ENCODE peak calls at places on chromosomes 16 and 17, in seven cellular contexts. One of them, this sample, is unnamed.

GRCh38 chr16:71762186-71762585 is 37.7 kb upstream of the PHLPP2 start:
- DNase-seq in effector memory CD8-positive, alpha-beta T cell: no peak
- DNase-seq in GM06990: no peak
- DNase-seq in fibroblast of mammary gland: peak; percentile 16
- DNase-seq in heart left ventricle: no peak
- DNase-seq in naive thymus-derived CD8-positive, alpha-beta T cell: no peak
- DNase-seq in AG10803: peak; percentile 78
- DNase-seq in this sample: no peak

GRCh38 chr17:5931611-5932010 is 138.6 kb upstream of the WSCD1 start:
- DNase-seq in naive thymus-derived CD8-positive, alpha-beta T cell: no peak
- DNase-seq in AG10803: no peak
- DNase-seq in GM06990: no peak
- DNase-seq in fibroblast of mammary gland: no peak
- DNase-seq in heart left ventricle: no peak
- DNase-seq in effector memory CD8-positive, alpha-beta T cell: no peak
- DNase-seq in this sample: no peak

GRCh38 chr17:27396941-27397340 is 59.3 kb upstream of the KSR1 start:
- DNase-seq in GM06990: no peak
- DNase-seq in effector memory CD8-positive, alpha-beta T cell: no peak
- DNase-seq in AG10803: peak; percentile 87
- DNase-seq in heart left ventricle: no peak
- DNase-seq in fibroblast of mammary gland: peak; percentile 33
- DNase-seq in naive thymus-derived CD8-positive, alpha-beta T cell: no peak
- DNase-seq in this sample: peak; percentile 69

GRCh38 chr16:68128577-68129305 is 43.6 kb downstream of the NFATC3 start:
- DNase-seq in naive thymus-derived CD8-positive, alpha-beta T cell: no peak
- DNase-seq in GM06990: no peak
- DNase-seq in heart left ventricle: no peak
- DNase-seq in effector memory CD8-positive, alpha-beta T cell: no peak
- DNase-seq in AG10803: peak; percentile 44
- DNase-seq in fibroblast of mammary gland: no peak
- DNase-seq in this sample: peak; percentile 73

GRCh38 chr17:27257031-27257357 is 36.9 kb upstream of the WSB1 start:
- DNase-seq in naive thymus-derived CD8-positive, alpha-beta T cell: no peak
- DNase-seq in GM06990: no peak
- DNase-seq in fibroblast of mammary gland: no peak
- DNase-seq in effector memory CD8-positive, alpha-beta T cell: no peak
- DNase-seq in heart left ventricle: no peak
- DNase-seq in AG10803: no peak
- DNase-seq in this sample: no peak

GRCh38 chr17:73401911-73402310 is 90.1 kb upstream of the CDC42EP4 start:
- DNase-seq in naive thymus-derived CD8-positive, alpha-beta T cell: peak; percentile 21
- DNase-seq in effector memory CD8-positive, alpha-beta T cell: no peak
- DNase-seq in heart left ventricle: peak; percentile 87
- DNase-seq in fibroblast of mammary gland: peak; percentile 34
- DNase-seq in AG10803: no peak
- DNase-seq in GM06990: no peak
- DNase-seq in this sample: no peak

GRCh38 chr16:47258874-47259461 is 115.2 kb upstream of the NETO2 start:
- DNase-seq in heart left ventricle: no peak
- DNase-seq in naive thymus-derived CD8-positive, alpha-beta T cell: no peak
- DNase-seq in effector memory CD8-positive, alpha-beta T cell: no peak
- DNase-seq in GM06990: no peak
- DNase-seq in fibroblast of mammary gland: peak; percentile 37
- DNase-seq in AG10803: peak; percentile 10
- DNase-seq in this sample: peak; percentile 1

GRCh38 chr17:78966906-78967600 is 12.7 kb downstream of the LGALS3BP start:
- DNase-seq in GM06990: no peak
- DNase-seq in effector memory CD8-positive, alpha-beta T cell: no peak
- DNase-seq in fibroblast of mammary gland: no peak
- DNase-seq in heart left ventricle: no peak
- DNase-seq in AG10803: no peak
- DNase-seq in naive thymus-derived CD8-positive, alpha-beta T cell: no peak
- DNase-seq in this sample: no peak

GRCh38 chr16:8505327-8505991 is 84.9 kb downstream of the TMEM114 start:
- DNase-seq in effector memory CD8-positive, alpha-beta T cell: no peak
- DNase-seq in GM06990: no peak
- DNase-seq in fibroblast of mammary gland: no peak
- DNase-seq in naive thymus-derived CD8-positive, alpha-beta T cell: no peak
- DNase-seq in heart left ventricle: no peak
- DNase-seq in AG10803: no peak
- DNase-seq in this sample: no peak

GRCh38 chr17:249236-249993 is 68.0 kb upstream of the DOC2B start:
- DNase-seq in AG10803: no peak
- DNase-seq in effector memory CD8-positive, alpha-beta T cell: no peak
- DNase-seq in naive thymus-derived CD8-positive, alpha-beta T cell: peak; percentile 14
- DNase-seq in heart left ventricle: peak; percentile 2
- DNase-seq in fibroblast of mammary gland: no peak
- DNase-seq in GM06990: no peak
- DNase-seq in this sample: no peak

GRCh38 chr16:89031715-89032659 is 55.0 kb upstream of the CBFA2T3 start:
- DNase-seq in GM06990: peak; percentile 70
- DNase-seq in heart left ventricle: peak; percentile 37
- DNase-seq in AG10803: no peak
- DNase-seq in effector memory CD8-positive, alpha-beta T cell: peak; percentile 41
- DNase-seq in fibroblast of mammary gland: no peak
- DNase-seq in naive thymus-derived CD8-positive, alpha-beta T cell: peak; percentile 69
- DNase-seq in this sample: no peak

GRCh38 chr16:74713876-74714275 is 13.2 kb upstream of the MLKL start:
- DNase-seq in naive thymus-derived CD8-positive, alpha-beta T cell: no peak
- DNase-seq in GM06990: no peak
- DNase-seq in AG10803: no peak
- DNase-seq in effector memory CD8-positive, alpha-beta T cell: no peak
- DNase-seq in fibroblast of mammary gland: no peak
- DNase-seq in heart left ventricle: no peak
- DNase-seq in this sample: no peak

GRCh38 chr16:77117687-77118086 is 73.3 kb upstream of the MON1B start:
- DNase-seq in AG10803: no peak
- DNase-seq in effector memory CD8-positive, alpha-beta T cell: no peak
- DNase-seq in naive thymus-derived CD8-positive, alpha-beta T cell: no peak
- DNase-seq in GM06990: no peak
- DNase-seq in fibroblast of mammary gland: no peak
- DNase-seq in heart left ventricle: no peak
- DNase-seq in this sample: no peak

GRCh38 chr17:66713533-66714042 is 121.3 kb upstream of the CACNG5 start:
- DNase-seq in naive thymus-derived CD8-positive, alpha-beta T cell: no peak
- DNase-seq in GM06990: peak; percentile 65
- DNase-seq in heart left ventricle: no peak
- DNase-seq in effector memory CD8-positive, alpha-beta T cell: peak; percentile 11
- DNase-seq in AG10803: no peak
- DNase-seq in fibroblast of mammary gland: no peak
- DNase-seq in this sample: no peak

GRCh38 chr17:35486920-35487727 is 38.6 kb upstream of the SLFN13 start:
- DNase-seq in GM06990: peak; percentile 74
- DNase-seq in AG10803: peak; percentile 56
- DNase-seq in effector memory CD8-positive, alpha-beta T cell: peak; percentile 61
- DNase-seq in fibroblast of mammary gland: peak; percentile 80
- DNase-seq in naive thymus-derived CD8-positive, alpha-beta T cell: peak; percentile 69
- DNase-seq in heart left ventricle: peak; percentile 60
- DNase-seq in this sample: peak; percentile 35

GRCh38 chr16:89720520-89720858 is 209 bp downstream of the VPS9D1 start:
- DNase-seq in fibroblast of mammary gland: no peak
- DNase-seq in GM06990: no peak
- DNase-seq in effector memory CD8-positive, alpha-beta T cell: no peak
- DNase-seq in AG10803: no peak
- DNase-seq in heart left ventricle: peak; percentile 67
- DNase-seq in naive thymus-derived CD8-positive, alpha-beta T cell: no peak
- DNase-seq in this sample: no peak

GRCh38 chr17:79065105-79065670 is 9.4 kb upstream of the ENGASE start:
- DNase-seq in AG10803: peak; percentile 22
- DNase-seq in effector memory CD8-positive, alpha-beta T cell: peak; percentile 44
- DNase-seq in fibroblast of mammary gland: peak; percentile 54
- DNase-seq in naive thymus-derived CD8-positive, alpha-beta T cell: peak; percentile 56
- DNase-seq in GM06990: no peak
- DNase-seq in heart left ventricle: no peak
- DNase-seq in this sample: peak; percentile 21